ENCODE peak calls at places on chromosomes 6 and 20, in six cellular contexts. One of them, this sample, is unnamed.

GRCh38 chr6:12266571-12266970 is 23.6 kb upstream of the EDN1 start:
- DNase-seq in mesenchymal stem cell: peak
- DNase-seq in H1: no peak
- DNase-seq in neuronal stem cell: no peak
- DNase-seq in mesendoderm: no peak
- DNase-seq in IMR-90: peak
- DNase-seq in this sample: no peak

GRCh38 chr6:56374841-56375369 is 127.5 kb upstream of the COL21A1 start:
- DNase-seq in H1: no peak
- DNase-seq in IMR-90: peak
- DNase-seq in neuronal stem cell: no peak
- DNase-seq in mesenchymal stem cell: peak
- DNase-seq in mesendoderm: no peak
- DNase-seq in this sample: no peak

GRCh38 chr6:113668712-113669408 is 188.3 kb upstream of the MARCKS start:
- DNase-seq in H1: no peak
- DNase-seq in IMR-90: no peak
- DNase-seq in mesendoderm: no peak
- DNase-seq in neuronal stem cell: no peak
- DNase-seq in mesenchymal stem cell: no peak
- DNase-seq in this sample: no peak

GRCh38 chr20:11734431-11734830 is 183.3 kb upstream of the BTBD3 start:
- DNase-seq in mesenchymal stem cell: no peak
- DNase-seq in neuronal stem cell: no peak
- DNase-seq in IMR-90: no peak
- DNase-seq in mesendoderm: no peak
- DNase-seq in H1: no peak
- DNase-seq in this sample: no peak

GRCh38 chr20:37999526-38000263 is 33.6 kb downstream of the TTI1 start:
- DNase-seq in neuronal stem cell: no peak
- DNase-seq in IMR-90: no peak
- DNase-seq in mesenchymal stem cell: no peak
- DNase-seq in mesendoderm: no peak
- DNase-seq in H1: no peak
- DNase-seq in this sample: no peak

GRCh38 chr20:46406986-46407670 is 713 bp upstream of the ELMO2 start:
- DNase-seq in IMR-90: peak
- DNase-seq in mesendoderm: no peak
- DNase-seq in neuronal stem cell: no peak
- DNase-seq in H1: no peak
- DNase-seq in mesenchymal stem cell: no peak
- DNase-seq in this sample: no peak

GRCh38 chr20:36585410-36586125 is 12.2 kb downstream of the TGIF2 start:
- DNase-seq in mesendoderm: peak
- DNase-seq in mesenchymal stem cell: peak
- DNase-seq in H1: peak
- DNase-seq in IMR-90: peak
- DNase-seq in neuronal stem cell: no peak
- DNase-seq in this sample: peak

GRCh38 chr6:165987483-165988305 is 180.0 kb downstream of the TBXT start:
- DNase-seq in mesenchymal stem cell: peak
- DNase-seq in H1: no peak
- DNase-seq in IMR-90: peak
- DNase-seq in mesendoderm: peak
- DNase-seq in neuronal stem cell: no peak
- DNase-seq in this sample: peak

GRCh38 chr6:68638225-68638900 is 3.3 kb downstream of the ADGRB3 start:
- DNase-seq in mesendoderm: no peak
- DNase-seq in neuronal stem cell: peak
- DNase-seq in mesenchymal stem cell: peak
- DNase-seq in IMR-90: peak
- DNase-seq in H1: no peak
- DNase-seq in this sample: no peak

GRCh38 chr6:169933839-169934698 is 182.6 kb downstream of the ERMARD start:
- DNase-seq in IMR-90: no peak
- DNase-seq in H1: no peak
- DNase-seq in mesenchymal stem cell: no peak
- DNase-seq in neuronal stem cell: no peak
- DNase-seq in mesendoderm: no peak
- DNase-seq in this sample: no peak

GRCh38 chr6:141513830-141514229 is 618.9 kb upstream of the GJE1 start:
- DNase-seq in mesenchymal stem cell: peak
- DNase-seq in neuronal stem cell: no peak
- DNase-seq in H1: no peak
- DNase-seq in IMR-90: no peak
- DNase-seq in mesendoderm: no peak
- DNase-seq in this sample: no peak

GRCh38 chr6:32192608-32193039 is at the start of gene GPSM3:
- DNase-seq in H1: no peak
- DNase-seq in mesendoderm: peak
- DNase-seq in neuronal stem cell: no peak
- DNase-seq in mesenchymal stem cell: peak
- DNase-seq in IMR-90: peak
- DNase-seq in this sample: peak

GRCh38 chr6:104527761-104528415 is 331.8 kb downstream of the HACE1 start:
- DNase-seq in mesenchymal stem cell: no peak
- DNase-seq in neuronal stem cell: no peak
- DNase-seq in IMR-90: no peak
- DNase-seq in mesendoderm: peak
- DNase-seq in H1: peak
- DNase-seq in this sample: peak

GRCh38 chr6:47483853-47484546 is 6.4 kb downstream of the CD2AP start:
- DNase-seq in H1: no peak
- DNase-seq in neuronal stem cell: no peak
- DNase-seq in mesendoderm: no peak
- DNase-seq in IMR-90: peak
- DNase-seq in mesenchymal stem cell: peak
- DNase-seq in this sample: no peak

GRCh38 chr6:154123131-154123530 is 84.1 kb downstream of the OPRM1 start:
- DNase-seq in mesenchymal stem cell: no peak
- DNase-seq in mesendoderm: no peak
- DNase-seq in H1: no peak
- DNase-seq in IMR-90: no peak
- DNase-seq in neuronal stem cell: no peak
- DNase-seq in this sample: no peak

GRCh38 chr6:134247271-134247833 is 70.6 kb downstream of the SGK1 start:
- DNase-seq in IMR-90: no peak
- DNase-seq in mesenchymal stem cell: no peak
- DNase-seq in neuronal stem cell: no peak
- DNase-seq in mesendoderm: no peak
- DNase-seq in H1: no peak
- DNase-seq in this sample: no peak

GRCh38 chr6:141133346-141133745 is 999.4 kb upstream of the GJE1 start:
- DNase-seq in IMR-90: peak
- DNase-seq in mesendoderm: no peak
- DNase-seq in H1: no peak
- DNase-seq in neuronal stem cell: no peak
- DNase-seq in mesenchymal stem cell: peak
- DNase-seq in this sample: no peak

GRCh38 chr6:140485740-140486467 is 1111.5 kb upstream of the CITED2 start:
- DNase-seq in mesendoderm: no peak
- DNase-seq in IMR-90: peak
- DNase-seq in mesenchymal stem cell: peak
- DNase-seq in neuronal stem cell: no peak
- DNase-seq in H1: no peak
- DNase-seq in this sample: no peak

GRCh38 chr6:31474871-31475286 is 23.1 kb upstream of the MICB start:
- DNase-seq in H1: no peak
- DNase-seq in mesendoderm: no peak
- DNase-seq in IMR-90: no peak
- DNase-seq in neuronal stem cell: no peak
- DNase-seq in mesenchymal stem cell: no peak
- DNase-seq in this sample: peak

GRCh38 chr6:11282875-11283274 is 50.4 kb upstream of the NEDD9 start:
- DNase-seq in mesendoderm: no peak
- DNase-seq in H1: no peak
- DNase-seq in IMR-90: no peak
- DNase-seq in mesenchymal stem cell: no peak
- DNase-seq in neuronal stem cell: no peak
- DNase-seq in this sample: no peak

GRCh38 chr6:37507690-37508421 is 8.2 kb upstream of the CCDC167 start:
- DNase-seq in mesenchymal stem cell: no peak
- DNase-seq in neuronal stem cell: no peak
- DNase-seq in IMR-90: no peak
- DNase-seq in mesendoderm: no peak
- DNase-seq in H1: no peak
- DNase-seq in this sample: no peak

GRCh38 chr6:45667265-45667664 is 289.5 kb upstream of the SUPT3H start:
- DNase-seq in neuronal stem cell: no peak
- DNase-seq in mesendoderm: peak
- DNase-seq in H1: no peak
- DNase-seq in mesenchymal stem cell: no peak
- DNase-seq in IMR-90: no peak
- DNase-seq in this sample: no peak

GRCh38 chr6:156691018-156691417 is 86.2 kb upstream of the ARID1B start:
- DNase-seq in mesendoderm: no peak
- DNase-seq in neuronal stem cell: no peak
- DNase-seq in mesenchymal stem cell: no peak
- DNase-seq in IMR-90: no peak
- DNase-seq in H1: no peak
- DNase-seq in this sample: no peak

DNA sequence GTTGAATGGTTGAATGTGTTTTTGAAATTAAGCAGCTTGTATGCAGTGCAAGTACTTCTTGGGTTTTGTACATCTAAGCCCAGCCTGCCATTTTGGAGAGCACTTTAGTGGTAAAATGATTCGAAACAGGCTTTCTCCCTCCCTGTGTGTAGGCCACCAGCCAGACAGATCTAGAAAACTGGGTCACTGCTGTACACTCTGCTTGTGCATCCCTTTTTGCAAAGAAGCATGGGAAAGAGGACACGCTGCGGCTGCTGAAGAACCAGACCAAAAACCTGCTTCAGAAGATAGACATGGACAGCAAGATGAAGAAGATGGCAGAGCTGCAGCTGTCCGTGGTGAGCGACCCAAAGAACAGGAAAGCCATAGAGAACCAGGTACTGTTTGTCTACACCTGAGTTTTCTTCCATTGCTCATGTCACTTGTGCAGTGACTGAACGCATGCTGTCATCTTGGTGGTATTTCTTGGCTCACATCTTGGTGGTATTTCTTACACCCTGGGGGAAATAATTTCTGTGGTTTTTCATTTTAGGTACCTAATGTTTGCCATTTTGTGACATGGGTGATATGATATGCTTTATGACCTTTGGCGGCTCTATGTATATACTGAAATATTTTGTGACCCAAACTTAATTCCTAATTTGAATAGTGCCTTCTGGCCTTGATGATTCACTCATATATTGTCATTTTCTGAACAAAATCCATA is 115.7 kb upstream of the CLDN20 start:
- DNase-seq in neuronal stem cell: no peak
- DNase-seq in mesendoderm: no peak
- DNase-seq in mesenchymal stem cell: no peak
- DNase-seq in IMR-90: no peak
- DNase-seq in H1: no peak
- DNase-seq in this sample: no peak
- H3K27ac ChIP-seq in neuronal stem cell: no peak
- H3K27ac ChIP-seq in mesendoderm: no peak
- H3K27ac ChIP-seq in mesenchymal stem cell: no peak
- H3K27ac ChIP-seq in IMR-90: peak
- H3K27ac ChIP-seq in H1: no peak
- H3K27ac ChIP-seq in this sample: no peak

DNA sequence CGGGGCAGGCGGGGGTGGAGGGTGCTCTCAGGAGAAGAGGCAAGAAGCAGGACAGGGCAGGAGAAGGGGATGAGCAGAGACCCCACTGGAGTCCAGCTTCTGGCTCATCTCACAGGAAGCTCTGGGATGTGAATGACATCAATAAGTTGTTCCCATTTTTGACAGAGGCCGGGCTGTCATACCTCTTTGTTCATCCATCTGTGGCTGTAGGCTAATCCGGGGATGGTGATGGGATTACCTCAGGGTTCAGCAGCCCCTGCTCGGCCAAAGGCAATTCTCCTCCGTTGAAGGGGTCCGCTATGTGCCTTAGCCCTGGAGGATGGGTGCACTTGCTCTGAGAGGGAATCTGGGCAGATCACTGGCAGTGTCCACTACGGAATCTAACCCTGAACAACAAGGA is 3.3 kb upstream of the TMC2 start:
- DNase-seq in H1: no peak
- DNase-seq in IMR-90: no peak
- DNase-seq in neuronal stem cell: no peak
- DNase-seq in mesendoderm: no peak
- DNase-seq in mesenchymal stem cell: no peak
- DNase-seq in this sample: no peak
- H2BK120ac ChIP-seq in H1: no peak
- H2BK120ac ChIP-seq in IMR-90: no peak
- H2BK120ac ChIP-seq in neuronal stem cell: no peak
- H2BK120ac ChIP-seq in mesendoderm: no peak
- H2BK120ac ChIP-seq in mesenchymal stem cell: no peak
- H2BK120ac ChIP-seq in this sample: no peak

DNA sequence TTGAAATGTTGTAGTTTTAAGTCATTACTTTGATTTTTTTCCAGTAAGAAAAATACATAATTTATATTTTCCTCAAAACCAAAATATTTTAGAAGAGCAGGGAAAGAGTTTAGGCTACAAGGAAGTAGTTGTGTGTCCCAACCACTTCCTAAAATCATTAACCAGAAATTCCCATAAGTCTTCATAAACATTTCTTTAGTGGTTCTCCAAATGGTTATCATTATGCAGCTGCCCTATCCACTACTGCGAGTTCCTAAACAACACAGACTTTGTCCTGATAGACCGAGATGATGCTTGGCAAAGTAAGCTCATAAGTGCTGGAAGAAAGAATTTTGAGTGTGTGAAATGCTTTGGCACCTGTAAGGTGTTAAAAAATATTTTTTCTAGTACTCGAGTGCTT is 93.6 kb downstream of the ARMC2 start:
- DNase-seq in IMR-90: no peak
- DNase-seq in mesenchymal stem cell: no peak
- DNase-seq in neuronal stem cell: no peak
- DNase-seq in mesendoderm: no peak
- DNase-seq in H1: no peak
- DNase-seq in this sample: no peak
- H2BK15ac ChIP-seq in IMR-90: no peak
- H2BK15ac ChIP-seq in mesenchymal stem cell: no peak
- H2BK15ac ChIP-seq in neuronal stem cell: no peak
- H2BK15ac ChIP-seq in mesendoderm: no peak
- H2BK15ac ChIP-seq in H1: no peak
- H2BK15ac ChIP-seq in this sample: no peak

DNA sequence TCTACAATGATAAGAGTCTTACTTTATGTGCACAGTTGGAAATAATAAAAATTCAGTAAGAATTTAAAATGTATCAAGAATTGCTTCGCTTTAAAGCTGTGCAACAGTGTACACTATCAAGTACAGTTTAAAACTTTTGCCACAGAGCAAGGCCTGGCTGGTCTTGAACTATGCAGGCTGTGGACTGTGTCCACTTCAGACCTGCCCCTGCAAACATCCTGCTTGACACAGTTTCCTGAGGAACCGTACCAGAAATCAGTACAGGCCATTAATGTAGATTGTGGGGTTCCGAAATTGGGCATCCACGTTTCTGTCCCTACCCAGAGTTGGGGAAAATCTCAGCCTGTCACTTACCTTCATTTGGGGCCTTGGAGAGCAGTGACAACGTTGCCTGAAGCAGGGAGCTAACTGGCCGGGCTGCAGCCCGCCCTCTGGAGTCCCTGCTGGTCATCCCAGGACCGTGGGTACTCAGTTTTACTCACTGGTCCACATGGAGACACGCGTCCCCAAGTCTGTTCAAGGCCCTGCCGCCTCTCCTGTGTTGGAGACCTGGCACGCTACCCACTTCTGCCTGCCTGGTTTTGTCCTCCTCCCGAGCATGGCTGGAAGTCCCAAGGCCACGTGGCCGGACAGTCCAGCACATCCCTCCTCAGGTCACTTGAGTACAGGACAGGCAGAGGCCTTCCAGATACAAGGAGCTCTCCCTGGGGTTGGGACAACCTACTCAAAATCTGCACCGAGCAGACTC is 8.4 kb downstream of the NINL start:
- DNase-seq in IMR-90: no peak
- DNase-seq in mesendoderm: no peak
- DNase-seq in neuronal stem cell: no peak
- DNase-seq in mesenchymal stem cell: no peak
- DNase-seq in H1: no peak
- DNase-seq in this sample: no peak
- H3K27ac ChIP-seq in IMR-90: no peak
- H3K27ac ChIP-seq in mesendoderm: no peak
- H3K27ac ChIP-seq in neuronal stem cell: no peak
- H3K27ac ChIP-seq in mesenchymal stem cell: no peak
- H3K27ac ChIP-seq in H1: no peak
- H3K27ac ChIP-seq in this sample: no peak

This sample was measured in H9.